ENCODE peak calls at places on chromosome 5, in four cellular contexts. B, M, W and V are unnamed samples.

GRCh38 chr5:12636209-12636608 is 732.0 kb upstream of the CTNND2 start:
- DNase-seq in B (no peak), M (no peak), W (no peak), V (no peak)

GRCh38 chr5:174625591-174626365 is 98.6 kb upstream of the MSX2 start:
- DNase-seq in B (no peak), M (peak), W (no peak), V (no peak)

GRCh38 chr5:157828949-157829639 is 29.9 kb downstream of the CLINT1 start:
- DNase-seq in B (no peak), M (no peak), W (no peak), V (peak)

GRCh38 chr5:33379757-33380156 is 61.0 kb upstream of the TARS1 start:
- DNase-seq in B (no peak), M (no peak), W (no peak), V (peak)

GRCh38 chr5:117131876-117132275 is 557.3 kb upstream of the SEMA6A start:
- DNase-seq in B (no peak), M (no peak), W (no peak), V (no peak)

GRCh38 chr5:40410231-40410861 is 269.4 kb upstream of the PTGER4 start:
- DNase-seq in B (no peak), M (no peak), W (no peak), V (peak)

GRCh38 chr5:132210944-132211343 is 16.7 kb downstream of the P4HA2 start:
- DNase-seq in B (no peak), M (no peak), W (no peak), V (no peak)

GRCh38 chr5:132776077-132776931 is 735 bp downstream of the SEPTIN8 start:
- DNase-seq in B (peak), M (peak), W (no peak), V (peak)

GRCh38 chr5:126681970-126682369 is 81.2 kb downstream of the PHAX start:
- DNase-seq in B (no peak), M (no peak), W (no peak), V (no peak)

GRCh38 chr5:76256116-76256889 is 146.8 kb upstream of the IQGAP2 start:
- DNase-seq in B (peak), M (peak), W (no peak), V (peak)

GRCh38 chr5:173869316-173869715 is 18.8 kb upstream of the CPEB4 start:
- DNase-seq in B (no peak), M (no peak), W (no peak), V (no peak)

GRCh38 chr5:16709691-16710420 is 93.1 kb upstream of the RETREG1 start:
- DNase-seq in B (no peak), M (no peak), W (no peak), V (no peak)

GRCh38 chr5:81232449-81233079 is 558 bp upstream of the CKMT2 start:
- DNase-seq in B (peak), M (peak), W (no peak), V (no peak)

GRCh38 chr5:81235287-81236072 is 2.4 kb downstream of the CKMT2 start:
- DNase-seq in B (peak), M (peak), W (no peak), V (peak)

GRCh38 chr5:81233080-81233634 is at the start of gene CKMT2:
- DNase-seq in B (peak), M (peak), W (no peak), V (peak)

GRCh38 chr5:81234801-81235200 is 1.7 kb downstream of the CKMT2 start:
- DNase-seq in B (no peak), M (peak), W (no peak), V (no peak)

GRCh38 chr5:81234299-81234698 is 1.2 kb downstream of the CKMT2 start:
- DNase-seq in B (no peak), M (peak), W (no peak), V (no peak)
- TF ChIP-seq POLR2A in B (no peak), M (no peak), W (no peak), V (no peak)

DNA sequence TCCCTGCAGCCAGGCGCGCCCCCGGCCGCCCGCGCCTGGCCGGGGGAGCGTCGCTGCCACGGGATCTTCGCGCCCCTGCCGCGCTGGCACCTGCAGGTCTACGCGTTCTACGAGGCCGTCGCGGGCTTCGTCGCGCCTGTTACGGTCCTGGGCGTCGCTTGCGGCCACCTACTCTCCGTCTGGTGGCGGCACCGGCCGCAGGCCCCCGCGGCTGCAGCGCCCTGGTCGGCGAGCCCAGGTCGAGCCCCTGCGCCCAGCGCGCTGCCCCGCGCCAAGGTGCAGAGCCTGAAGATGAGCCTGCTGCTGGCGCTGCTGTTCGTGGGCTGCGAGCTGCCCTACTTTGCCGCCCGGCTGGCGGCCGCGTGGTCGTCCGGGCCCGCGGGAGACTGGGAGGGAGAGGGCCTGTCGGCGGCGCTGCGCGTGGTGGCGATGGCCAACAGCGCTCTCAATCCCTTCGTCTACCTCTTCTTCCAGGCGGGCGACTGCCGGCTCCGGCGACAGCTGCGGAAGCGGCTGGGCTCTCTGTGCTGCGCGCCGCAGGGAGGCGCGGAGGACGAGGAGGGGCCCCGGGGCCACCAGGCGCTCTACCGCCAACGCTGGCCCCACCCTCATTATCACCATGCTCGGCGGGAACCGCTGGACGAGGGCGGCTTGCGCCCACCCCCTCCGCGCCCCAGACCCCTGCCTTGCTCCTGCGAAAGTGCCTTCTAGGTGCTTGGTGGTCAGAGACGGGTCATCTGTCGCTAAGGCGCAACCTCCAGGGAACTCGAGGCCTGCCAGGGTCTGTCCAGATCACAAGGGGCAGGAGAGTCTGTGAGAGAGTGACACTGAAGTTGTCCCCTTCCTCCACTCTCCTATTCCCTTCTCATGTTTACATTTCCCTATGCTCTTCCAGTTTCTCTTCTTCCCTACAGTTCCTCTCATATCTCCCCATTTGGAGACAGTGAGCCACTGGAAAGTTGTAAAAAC is 1.3 kb downstream of the GPR150 start:
- DNase-seq in B (peak), M (peak), W (no peak), V (peak)
- H3K27ac ChIP-seq in B (no peak), M (no peak), W (peak), V (no peak)

DNA sequence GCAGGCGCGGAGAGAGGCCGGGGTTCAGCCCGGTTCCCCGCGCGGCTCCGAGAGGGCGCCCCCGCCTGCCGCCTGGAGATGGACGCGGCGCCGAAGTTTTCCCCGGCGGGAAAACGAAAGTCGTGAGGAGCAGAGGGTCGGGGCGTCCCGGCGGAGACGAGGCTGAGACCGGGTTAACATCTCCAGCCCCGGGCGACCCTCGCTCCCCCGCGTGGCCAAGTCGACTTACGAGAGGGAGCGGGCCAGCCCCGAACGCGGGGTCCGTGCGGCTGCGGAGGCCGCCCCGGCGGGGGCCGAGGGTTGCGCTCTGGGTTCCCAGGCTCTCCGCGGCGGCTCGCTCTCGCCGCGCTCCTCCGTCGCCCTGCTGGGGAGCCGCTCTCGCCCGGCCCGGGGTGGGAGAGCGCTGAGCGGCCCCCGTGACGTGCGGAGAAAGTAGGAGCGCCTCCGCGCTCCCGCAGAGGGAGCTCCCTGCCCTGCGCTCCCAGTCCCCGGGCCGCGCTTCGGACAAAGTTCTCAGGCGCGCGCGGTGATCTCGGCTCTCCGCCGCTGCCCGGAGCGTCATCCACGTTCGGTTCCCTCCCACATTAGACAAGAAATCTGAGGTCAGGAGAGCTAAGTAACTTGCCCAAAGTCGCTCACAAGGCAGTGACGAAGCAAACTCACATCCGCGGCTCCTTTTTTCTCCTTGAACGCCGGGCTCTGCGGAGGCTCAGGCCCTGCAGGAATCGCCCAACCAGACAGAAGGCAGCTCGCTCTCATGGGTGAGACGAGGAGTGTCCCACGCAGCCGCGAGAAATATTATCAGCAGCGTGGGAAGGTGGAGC is 1.1 kb upstream of the GCNT4 start:
- DNase-seq in B (peak), M (peak), W (no peak), V (peak)
- TF ChIP-seq POLR2A in B (peak), M (no peak), W (no peak), V (no peak)

GRCh38 chr5:179550511-179551342 is at the start of gene RUFY1:
- DNase-seq in B (peak), M (peak), W (peak), V (peak)

GRCh38 chr5:179554981-179555380 is 4.6 kb downstream of the RUFY1 start:
- DNase-seq in B (no peak), M (no peak), W (no peak), V (no peak)

GRCh38 chr5:179549973-179550510 is 312 bp upstream of the RUFY1 start:
- DNase-seq in B (no peak), M (no peak), W (peak), V (peak)

GRCh38 chr5:179553006-179553405 is 2.7 kb downstream of the RUFY1 start:
- DNase-seq in B (no peak), M (no peak), W (no peak), V (no peak)

GRCh38 chr5:179553875-179554274 is 3.5 kb downstream of the RUFY1 start:
- DNase-seq in B (no peak), M (peak), W (no peak), V (peak)
- H3K27ac ChIP-seq in B (no peak), M (peak), W (peak), V (no peak)

DNA sequence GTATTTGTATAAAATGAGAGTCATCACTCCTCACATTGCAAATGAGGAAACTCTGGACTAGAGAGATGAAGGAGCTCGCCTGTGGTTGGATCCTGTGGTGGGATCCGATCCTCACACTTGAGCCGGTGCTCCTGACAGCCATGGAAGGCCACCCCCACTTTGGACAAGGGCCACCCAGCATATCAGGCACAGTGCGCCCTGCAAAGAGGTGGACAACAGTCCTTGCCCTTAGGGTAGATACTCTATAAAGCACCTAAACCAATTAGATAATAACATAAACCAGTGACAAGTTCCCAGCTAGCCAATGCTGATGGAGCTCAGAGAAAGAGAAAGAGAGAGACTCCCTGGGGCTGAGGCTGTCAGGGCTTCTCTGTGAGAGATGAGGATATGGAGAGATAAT is 185.2 kb downstream of the SLIT3 start:
- DNase-seq in B (no peak), M (no peak), W (no peak), V (no peak)
- TF ChIP-seq POLR2A in B (no peak), M (no peak), W (no peak), V (no peak)

GRCh38 chr5:103454774-103455173 is 107.8 kb downstream of the NUDT12 start:
- DNase-seq in B (no peak), M (no peak), W (no peak), V (peak)

GRCh38 chr5:103452089-103452488 is 110.5 kb downstream of the NUDT12 start:
- DNase-seq in B (no peak), M (no peak), W (no peak), V (no peak)

GRCh38 chr5:103452666-103453065 is 109.9 kb downstream of the NUDT12 start:
- DNase-seq in B (no peak), M (peak), W (no peak), V (no peak)

GRCh38 chr5:103446813-103447212 is 115.8 kb downstream of the NUDT12 start:
- DNase-seq in B (no peak), M (no peak), W (no peak), V (peak)

GRCh38 chr5:103450333-103451061 is 112.1 kb downstream of the NUDT12 start:
- DNase-seq in B (no peak), M (no peak), W (no peak), V (no peak)
- H3K27ac ChIP-seq in B (no peak), M (no peak), W (no peak), V (no peak)

GRCh38 chr5:150000990-150001659 is 586 bp downstream of the HMGXB3 start:
- DNase-seq in B (peak), M (peak), W (no peak), V (peak)

GRCh38 chr5:150001660-150002493 is 1.3 kb downstream of the HMGXB3 start:
- DNase-seq in B (no peak), M (peak), W (no peak), V (peak)

GRCh38 chr5:150009671-150010387 is 9.3 kb downstream of the HMGXB3 start:
- DNase-seq in B (no peak), M (no peak), W (no peak), V (no peak)

GRCh38 chr5:150007050-150007449 is 6.5 kb downstream of the HMGXB3 start:
- DNase-seq in B (no peak), M (no peak), W (no peak), V (no peak)

DNA sequence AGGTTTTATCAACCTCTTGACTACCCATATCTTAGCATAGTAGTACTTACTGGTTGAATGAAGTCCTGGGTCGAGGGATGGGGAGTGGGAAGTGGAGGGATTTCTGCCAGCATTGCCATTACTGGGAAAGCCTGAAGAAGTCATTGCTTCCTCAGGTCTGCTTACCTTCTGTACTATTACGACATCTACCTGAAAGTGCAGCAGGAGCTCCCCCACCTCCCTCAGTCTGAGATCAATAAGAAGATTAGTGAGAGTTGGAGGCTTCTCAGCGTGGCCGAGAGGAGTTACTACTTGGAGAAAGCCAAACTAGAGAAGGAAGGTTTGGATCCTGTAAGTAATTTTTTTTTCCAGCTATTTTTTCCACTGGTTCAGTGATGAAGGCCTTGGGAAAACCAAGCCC is 5.8 kb downstream of the HMGXB3 start:
- DNase-seq in B (no peak), M (no peak), W (no peak), V (no peak)
- TF ChIP-seq POLR2A in B (no peak), M (no peak), W (no peak), V (no peak)

DNA sequence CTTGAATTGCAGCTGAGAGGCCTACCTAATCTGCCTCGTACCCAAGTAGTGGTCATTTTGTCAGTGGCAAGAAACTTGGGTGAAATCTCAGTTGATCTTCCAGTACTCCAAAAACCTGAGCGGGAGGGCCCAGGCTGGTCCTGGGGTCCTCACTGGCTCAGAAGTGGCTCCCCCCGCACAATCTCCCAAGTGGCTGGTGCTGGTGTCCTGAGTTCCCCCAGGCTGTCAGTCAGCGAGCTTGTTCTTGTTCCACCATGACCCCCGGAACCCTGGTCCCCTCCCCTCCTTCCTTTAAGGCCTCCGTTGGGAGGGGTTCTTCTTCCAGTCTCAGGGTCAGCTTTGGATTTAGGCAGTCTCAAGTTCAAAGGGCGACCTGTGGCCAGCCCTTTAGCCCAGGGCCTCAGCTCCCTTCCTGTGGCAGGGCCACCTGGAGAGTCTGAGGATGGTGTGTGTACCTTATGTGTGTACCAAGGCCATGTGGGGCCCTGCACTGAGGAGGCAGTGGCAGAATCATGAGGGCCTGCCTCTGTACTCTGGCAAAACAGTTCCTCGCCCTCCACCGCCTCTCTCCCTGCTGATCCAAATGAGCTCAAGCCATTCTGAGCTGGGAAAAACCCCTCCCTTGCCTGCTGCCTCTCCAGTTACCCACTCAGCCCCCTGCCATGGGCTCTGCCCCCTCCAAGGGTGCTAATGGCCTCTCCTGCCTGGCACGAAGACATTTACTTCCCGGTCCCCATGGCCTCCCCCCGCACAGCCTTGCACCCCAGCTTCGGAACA is 4.5 kb upstream of the DBN1 start:
- DNase-seq in B (peak), M (no peak), W (no peak), V (no peak)
- H3K27ac ChIP-seq in B (peak), M (no peak), W (peak), V (no peak)